ENCODE peak calls at places on chromosome 21, in ten cellular contexts. K, W, H, N, X, Z, A, I, M and P are unnamed samples.

GRCh38 chr21:37815893-37816292 is 100.4 kb downstream of the KCNJ6 start:
- DNase-seq in M (no peak), K (no peak), X (no peak), W (no peak), N (no peak), Z (no peak), A (no peak), H (no peak), I (no peak), P (no peak)

GRCh38 chr21:21968810-21969588 is 970.8 kb downstream of the NCAM2 start:
- DNase-seq in M (no peak), Z (no peak), A (no peak), K (no peak), X (no peak), I (no peak), H (peak; percentile 11), W (no peak), N (no peak), P (no peak)

GRCh38 chr21:36321325-36322082 is 1.5 kb downstream of the MORC3 start:
- DNase-seq in Z (no peak), W (peak; percentile 4), A (no peak), I (no peak), N (peak; percentile 50), M (peak; percentile 32), H (peak; percentile 66), X (no peak), K (peak; percentile 16), P (peak; percentile 64)

GRCh38 chr21:29155118-29155932 is 24.9 kb downstream of the MAP3K7CL start:
- DNase-seq in A (no peak), M (peak; percentile 80), I (no peak), N (no peak), X (no peak), K (no peak), Z (no peak), H (peak; percentile 82), W (no peak), P (no peak)

GRCh38 chr21:18318156-18318555 is 73.5 kb downstream of the CHODL start:
- DNase-seq in K (no peak), M (no peak), X (no peak), W (no peak), H (no peak), Z (no peak), I (no peak), N (no peak), A (no peak), P (peak; percentile 4)

GRCh38 chr21:26093094-26093493 is 77.5 kb downstream of the APP start:
- DNase-seq in N (no peak), K (no peak), A (no peak), Z (no peak), I (no peak), H (peak; percentile 48), X (no peak), W (no peak), M (peak; percentile 25), P (no peak)

GRCh38 chr21:16116798-16117197 is 387.0 kb downstream of the USP25 start:
- DNase-seq in H (peak; percentile 87), N (no peak), I (no peak), W (no peak), Z (no peak), X (no peak), A (no peak), K (no peak), M (peak; percentile 65), P (no peak)

GRCh38 chr21:27365394-27365793 is 398.5 kb upstream of the ADAMTS5 start:
- DNase-seq in M (no peak), X (no peak), H (peak; percentile 51), A (no peak), Z (no peak), N (no peak), I (no peak), W (no peak), K (no peak), P (no peak)

GRCh38 chr21:42575111-42575510 is 61.5 kb downstream of the SLC37A1 start:
- DNase-seq in W (no peak), I (no peak), M (no peak), A (no peak), X (no peak), K (no peak), H (no peak), Z (no peak), N (no peak), P (no peak)

GRCh38 chr21:43611598-43612369 is 47.5 kb downstream of the HSF2BP start:
- DNase-seq in Z (no peak), M (peak; percentile 79), I (peak; percentile 35), N (no peak), H (peak; percentile 57), X (no peak), A (no peak), K (no peak), W (peak; percentile 51), P (peak; percentile 74)

GRCh38 chr21:32021319-32022027 is 148.7 kb downstream of the HUNK start:
- DNase-seq in H (no peak), A (no peak), N (peak; percentile 90), M (no peak), X (no peak), K (peak; percentile 74), W (no peak), I (no peak), Z (no peak), P (no peak)

GRCh38 chr21:43292041-43292865 is 123.4 kb downstream of the CRYAA start:
- DNase-seq in Z (no peak), A (no peak), K (no peak), I (no peak), X (peak; percentile 76), H (no peak), M (no peak), W (no peak), N (no peak), P (no peak)

GRCh38 chr21:36684957-36685714 is 13.8 kb upstream of the SIM2 start:
- DNase-seq in W (no peak), A (no peak), Z (no peak), K (no peak), H (no peak), M (no peak), I (no peak), X (no peak), N (no peak), P (no peak)

GRCh38 chr21:28758042-28758882 is 234.4 kb downstream of the LTN1 start:
- DNase-seq in A (no peak), W (no peak), X (no peak), Z (no peak), I (no peak), M (no peak), N (no peak), K (no peak), H (no peak), P (no peak)

GRCh38 chr21:34345091-34345871 is 18.5 kb upstream of the KCNE2 start:
- DNase-seq in A (no peak), I (no peak), K (no peak), M (no peak), X (no peak), N (no peak), Z (no peak), W (no peak), H (peak; percentile 69), P (no peak)

GRCh38 chr21:46188226-46189212 is 4.3 kb upstream of the SPATC1L start:
- DNase-seq in K (no peak), A (no peak), I (no peak), W (peak; percentile 62), N (peak; percentile 10), X (peak; percentile 55), H (peak; percentile 76), M (peak; percentile 85), Z (peak; percentile 17), P (no peak)

GRCh38 chr21:28521932-28522826 is 470.5 kb downstream of the LTN1 start:
- DNase-seq in N (no peak), M (peak; percentile 69), W (no peak), Z (no peak), I (no peak), X (no peak), K (no peak), A (no peak), H (peak; percentile 59), P (peak; percentile 45)

GRCh38 chr21:44434936-44435635 is 20.2 kb upstream of the LRRC3 start:
- DNase-seq in K (no peak), W (no peak), Z (no peak), I (no peak), M (no peak), A (no peak), H (no peak), N (no peak), X (peak; percentile 90), P (no peak)

GRCh38 chr21:32916522-32917099 is 109.1 kb upstream of the OLIG2 start:
- DNase-seq in H (peak; percentile 3), W (no peak), N (no peak), I (no peak), X (no peak), M (no peak), K (no peak), Z (no peak), A (no peak), P (peak; percentile 55)

GRCh38 chr21:45055861-45056260 is 18.5 kb upstream of the ADARB1 start:
- DNase-seq in X (no peak), N (no peak), H (peak; percentile 51), Z (no peak), M (no peak), K (no peak), W (no peak), I (no peak), A (no peak), P (no peak)

GRCh38 chr21:40102682-40103081 is 235.4 kb downstream of the PCP4 start:
- DNase-seq in A (no peak), W (no peak), H (no peak), I (no peak), M (no peak), Z (no peak), X (no peak), N (no peak), K (no peak), P (no peak)

GRCh38 chr21:26320541-26320940 is 150.0 kb upstream of the APP start:
- DNase-seq in K (no peak), X (no peak), I (no peak), Z (no peak), N (no peak), H (no peak), W (no peak), A (no peak), M (no peak), P (no peak)